ENCODE peak calls at places on chromosomes 1 and 21, in seven cellular contexts. C is tibial artery, T is A549, V is PC-9, L is colonic mucosa, B is upper lobe of right lung, G is left ventricle myocardium inferior. X is an unnamed sample.

GRCh38 chr1:10338047-10338446 is 60.8 kb upstream of the PGD start:
- DNase-seq in C (peak), T (peak), V (no peak), L (peak), B (no peak), G (peak), X (peak)

GRCh38 chr1:70779571-70779970 is 268.0 kb downstream of the PTGER3 start:
- DNase-seq in C (no peak), T (no peak), V (no peak), L (no peak), B (no peak), G (no peak), X (peak)

GRCh38 chr1:116386042-116386441 is 13.0 kb downstream of the ATP1A1 start:
- DNase-seq in C (no peak), T (no peak), V (no peak), L (no peak), B (no peak), G (no peak), X (no peak)

GRCh38 chr1:161119379-161120061 is 1.6 kb downstream of the NIT1 start:
- DNase-seq in C (no peak), T (peak), V (peak), L (peak), B (no peak), G (no peak), X (peak)

GRCh38 chr1:5720936-5721335 is 271.3 kb downstream of the NPHP4 start:
- DNase-seq in C (no peak), T (no peak), V (no peak), L (no peak), B (no peak), G (no peak), X (no peak)

GRCh38 chr21:16942703-16943102 is 570.1 kb upstream of the CXADR start:
- DNase-seq in C (no peak), T (no peak), V (no peak), L (no peak), B (no peak), G (no peak), X (no peak)

GRCh38 chr1:67394548-67394947 is 35.7 kb downstream of the SERBP1 start:
- DNase-seq in C (no peak), T (no peak), V (no peak), L (no peak), B (no peak), G (no peak), X (no peak)

GRCh38 chr1:204771358-204771757 is 85.8 kb upstream of the LRRN2 start:
- DNase-seq in C (no peak), T (no peak), V (no peak), L (no peak), B (no peak), G (no peak), X (no peak)

GRCh38 chr1:114154963-114155322 is 1.3 kb upstream of the SYT6 start:
- DNase-seq in C (no peak), T (no peak), V (no peak), L (no peak), B (no peak), G (no peak), X (peak)

GRCh38 chr1:154453155-154453554 is 48.0 kb downstream of the IL6R start:
- DNase-seq in C (no peak), T (no peak), V (no peak), L (no peak), B (no peak), G (no peak), X (peak)

GRCh38 chr1:172203135-172203823 is 217.2 kb upstream of the C1orf105 start:
- DNase-seq in C (no peak), T (no peak), V (no peak), L (peak), B (no peak), G (no peak), X (no peak)

GRCh38 chr1:180309338-180309737 is 79.3 kb downstream of the LHX4 start:
- DNase-seq in C (no peak), T (peak), V (peak), L (no peak), B (no peak), G (no peak), X (peak)

GRCh38 chr1:87478231-87478630 is 149.6 kb downstream of the LMO4 start:
- DNase-seq in C (no peak), T (no peak), V (no peak), L (no peak), B (no peak), G (peak), X (peak)

GRCh38 chr21:46100426-46100825 is 2.5 kb downstream of the COL6A2 start:
- DNase-seq in C (no peak), T (no peak), V (no peak), L (peak), B (no peak), G (no peak), X (peak)

GRCh38 chr1:21876267-21876666 is 60.8 kb downstream of the HSPG2 start:
- DNase-seq in C (no peak), T (no peak), V (no peak), L (no peak), B (no peak), G (no peak), X (no peak)

GRCh38 chr1:12339861-12340557 is 110.2 kb downstream of the VPS13D start:
- DNase-seq in C (no peak), T (no peak), V (no peak), L (no peak), B (no peak), G (no peak), X (no peak)

GRCh38 chr1:206735553-206736031 is 35.0 kb upstream of the IL19 start:
- DNase-seq in C (no peak), T (no peak), V (no peak), L (no peak), B (no peak), G (no peak), X (no peak)

GRCh38 chr1:46062651-46063319 is 69.6 kb downstream of the PIK3R3 start:
- DNase-seq in C (no peak), T (no peak), V (no peak), L (peak), B (no peak), G (no peak), X (no peak)

GRCh38 chr1:228515200-228515834 is 28.1 kb downstream of the RNF187 start:
- DNase-seq in C (no peak), T (peak), V (no peak), L (no peak), B (no peak), G (no peak), X (peak)

GRCh38 chr1:52364235-52364839 is 1.7 kb downstream of the CC2D1B start:
- DNase-seq in C (no peak), T (no peak), V (no peak), L (peak), B (no peak), G (no peak), X (no peak)

GRCh38 chr1:119978018-119978505 is 81.7 kb upstream of the ADAM30 start:
- DNase-seq in C (no peak), T (no peak), V (no peak), L (no peak), B (no peak), G (no peak), X (peak)

GRCh38 chr1:228317411-228317828 is 89.2 kb downstream of the TRIM11 start:
- DNase-seq in C (no peak), T (no peak), V (no peak), L (no peak), B (peak), G (no peak), X (no peak)

GRCh38 chr1:168887381-168887780 is 158.4 kb upstream of the DPT start:
- DNase-seq in C (no peak), T (no peak), V (no peak), L (no peak), B (no peak), G (no peak), X (no peak)

DNA sequence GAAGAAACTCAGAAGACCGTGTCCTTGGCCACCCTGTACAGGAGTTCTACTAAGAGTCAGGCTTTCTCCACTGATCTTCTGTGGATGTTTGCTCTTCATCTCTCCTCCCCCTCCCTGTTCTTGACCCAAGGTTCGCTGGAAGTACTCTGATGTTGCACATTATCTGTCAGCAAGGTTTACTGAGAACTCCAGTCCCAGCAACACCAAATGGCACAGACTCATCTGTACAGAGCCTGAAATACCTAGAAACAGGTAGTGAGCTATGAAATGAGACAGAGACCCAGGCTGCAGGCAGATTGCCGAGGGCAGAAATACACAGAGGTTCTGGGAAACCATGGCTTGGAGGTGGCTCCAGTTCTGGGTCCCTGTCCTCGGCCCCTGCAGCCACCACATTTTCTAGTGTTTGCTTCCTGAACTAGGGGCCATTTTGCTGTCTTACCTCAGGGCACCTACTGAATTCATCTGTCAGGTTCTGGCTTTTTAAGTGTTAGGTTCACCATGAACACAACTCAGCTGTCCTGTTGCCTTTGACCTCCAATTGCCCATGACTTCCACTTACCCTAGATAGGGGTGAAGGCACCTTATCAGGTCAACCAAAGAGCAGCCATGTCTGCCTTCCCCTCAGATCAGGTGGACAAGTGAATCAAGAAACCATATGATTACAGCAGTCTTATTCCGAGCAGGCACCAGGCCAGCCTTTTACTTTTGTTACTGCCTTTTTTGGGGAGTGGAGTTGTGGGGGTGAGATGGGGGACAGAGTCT is 92.2 kb downstream of the CDC7 start:
- DNase-seq in C (no peak), T (no peak), V (no peak), L (no peak), B (no peak), G (no peak), X (no peak)
- H3K4me3 ChIP-seq in C (no peak), T (no peak), V (no peak), L (no peak), B (no peak), G (no peak), X (no peak)

GRCh38 chr1:167442142-167442848 is 76.0 kb downstream of the CD247 start:
- DNase-seq in C (peak), T (peak), V (peak), L (peak), B (peak), G (peak), X (peak)
- TF ChIP-seq CTCF in C (peak), T (peak), V (peak), L (peak), B (peak), G (peak), X (peak)

DNA sequence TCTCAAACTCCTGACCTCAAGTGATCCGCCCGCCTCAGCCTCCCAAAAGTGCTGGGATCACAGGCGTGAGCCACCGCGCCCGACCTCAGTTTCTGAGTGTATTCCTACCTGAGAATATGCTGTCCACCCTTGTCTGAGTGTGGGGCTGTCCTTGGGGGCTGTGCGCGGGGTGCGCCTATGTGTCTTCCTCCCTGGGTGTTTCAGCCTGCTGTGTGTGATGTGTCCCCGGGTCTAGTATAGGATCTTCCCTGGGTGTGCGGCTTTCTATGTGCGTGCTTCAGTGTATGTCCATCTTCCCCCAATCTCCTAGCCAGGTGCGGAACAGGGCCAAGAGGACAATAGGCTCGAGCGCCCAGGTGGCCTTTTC is 8.3 kb upstream of the ID3 start:
- DNase-seq in C (no peak), T (no peak), V (no peak), L (no peak), B (no peak), G (no peak), X (no peak)
- H3K4me3 ChIP-seq in C (peak), T (no peak), V (no peak), L (peak), B (peak), G (peak), X (peak)

GRCh38 chr1:62917805-62918204 is 133.9 kb downstream of the ATG4C start:
- DNase-seq in C (no peak), T (no peak), V (no peak), L (no peak), B (no peak), G (no peak), X (no peak)

GRCh38 chr1:62908168-62908567 is 124.2 kb downstream of the ATG4C start:
- DNase-seq in C (no peak), T (no peak), V (no peak), L (no peak), B (no peak), G (no peak), X (no peak)

GRCh38 chr1:62906428-62906886 is 122.5 kb downstream of the ATG4C start:
- DNase-seq in C (no peak), T (peak), V (no peak), L (no peak), B (no peak), G (no peak), X (peak)

GRCh38 chr1:62917314-62917713 is 133.4 kb downstream of the ATG4C start:
- DNase-seq in C (no peak), T (no peak), V (no peak), L (no peak), B (no peak), G (no peak), X (no peak)

DNA sequence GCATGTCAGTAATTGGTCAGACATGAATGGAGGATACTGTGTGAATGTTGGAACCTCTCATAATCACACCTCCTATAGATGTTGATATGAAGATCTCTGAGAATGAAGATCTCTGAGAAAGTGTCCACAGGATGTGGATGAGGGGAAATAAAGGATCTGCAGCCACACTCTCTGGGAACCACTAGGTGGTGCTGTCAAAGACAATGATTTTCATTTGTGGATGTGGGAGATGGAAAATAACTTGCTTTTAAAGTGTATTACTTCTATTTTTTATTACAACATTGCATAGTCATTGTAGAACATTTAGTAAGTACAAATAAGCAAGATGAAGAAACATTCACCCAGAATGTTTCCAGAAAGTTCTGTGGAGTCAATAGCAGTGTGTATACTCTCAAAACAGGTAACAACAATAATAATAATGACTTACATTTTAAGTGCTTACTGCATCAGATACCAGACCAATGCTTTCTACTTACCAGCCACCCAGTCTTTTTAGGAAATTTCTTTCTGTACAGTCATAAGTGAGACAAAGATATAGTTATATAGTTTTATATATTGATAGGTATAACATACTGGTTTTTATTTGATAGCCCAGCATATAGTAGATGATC is 128.2 kb downstream of the ATG4C start:
- DNase-seq in C (no peak), T (peak), V (no peak), L (no peak), B (no peak), G (no peak), X (peak)
- TF ChIP-seq CTCF in C (peak), T (peak), V (peak), L (peak), B (peak), G (peak), X (peak)

GRCh38 chr21:14533555-14534400 is 12.3 kb downstream of the SAMSN1 start:
- DNase-seq in C (no peak), T (peak), V (peak), L (no peak), B (no peak), G (no peak), X (peak)
- H3K4me3 ChIP-seq in C (no peak), T (no peak), V (peak), L (no peak), B (peak), G (no peak), X (no peak)

X was measured in AG10803.